ENCODE peak calls at places on chromosomes 5 and 9, in seven cellular contexts. X, T, E, P, G, H and I are unnamed samples.

GRCh38 chr9:83130541-83130940 is 67.6 kb upstream of the RASEF start:
- DNase-seq in X (no peak), T (no peak), E (no peak), P (no peak), G (no peak), H (no peak), I (no peak)

GRCh38 chr5:54844905-54845566 is 140.4 kb downstream of the ESM1 start:
- DNase-seq in X (no peak), T (no peak), E (no peak), P (peak), G (no peak), H (no peak), I (peak)

GRCh38 chr5:73338201-73339126 is 110.1 kb downstream of the FOXD1 start:
- DNase-seq in X (no peak), T (peak), E (no peak), P (peak), G (peak), H (no peak), I (peak)

GRCh38 chr5:60101561-60101960 is 208.0 kb upstream of the PDE4D start:
- DNase-seq in X (no peak), T (no peak), E (no peak), P (no peak), G (no peak), H (no peak), I (peak)

GRCh38 chr5:109688647-109688998 is 1.1 kb upstream of the MAN2A1 start:
- DNase-seq in X (peak), T (no peak), E (no peak), P (peak), G (peak), H (no peak), I (peak)

GRCh38 chr5:171313481-171314206 is 4.6 kb downstream of the TLX3 start:
- DNase-seq in X (peak), T (no peak), E (no peak), P (no peak), G (no peak), H (no peak), I (no peak)

GRCh38 chr5:79025054-79025465 is 40.0 kb upstream of the ARSB start:
- DNase-seq in X (peak), T (no peak), E (peak), P (peak), G (peak), H (no peak), I (peak)

GRCh38 chr5:54580997-54581741 is 63.6 kb downstream of the SNX18 start:
- DNase-seq in X (no peak), T (no peak), E (no peak), P (no peak), G (no peak), H (no peak), I (no peak)

GRCh38 chr5:89844548-89844947 is 565.0 kb downstream of the CETN3 start:
- DNase-seq in X (no peak), T (no peak), E (no peak), P (no peak), G (no peak), H (no peak), I (no peak)

GRCh38 chr5:135085936-135086235 is 51.9 kb upstream of the PITX1 start:
- DNase-seq in X (no peak), T (no peak), E (no peak), P (no peak), G (no peak), H (no peak), I (no peak)

GRCh38 chr9:133285252-133285775 is 10.3 kb upstream of the ABO start:
- DNase-seq in X (no peak), T (no peak), E (no peak), P (no peak), G (no peak), H (no peak), I (no peak)

GRCh38 chr9:76894198-76894597 is 11.7 kb downstream of the PRUNE2 start:
- DNase-seq in X (no peak), T (no peak), E (no peak), P (no peak), G (no peak), H (no peak), I (peak)

GRCh38 chr5:150562832-150563231 is 54.9 kb downstream of the NDST1 start:
- DNase-seq in X (no peak), T (no peak), E (no peak), P (peak), G (peak), H (no peak), I (peak)

GRCh38 chr5:149406203-149406978 is 27.3 kb upstream of the IL17B start:
- DNase-seq in X (peak), T (peak), E (no peak), P (no peak), G (no peak), H (no peak), I (no peak)

GRCh38 chr5:168786142-168786541 is 207.0 kb upstream of the PANK3 start:
- DNase-seq in X (no peak), T (no peak), E (peak), P (no peak), G (no peak), H (no peak), I (no peak)

GRCh38 chr9:36842560-36843530 is 191.2 kb downstream of the PAX5 start:
- DNase-seq in X (no peak), T (no peak), E (no peak), P (no peak), G (no peak), H (no peak), I (no peak)

GRCh38 chr5:139271201-139272027 is 22.1 kb upstream of the MATR3 start:
- DNase-seq in X (no peak), T (no peak), E (no peak), P (no peak), G (peak), H (no peak), I (no peak)

GRCh38 chr9:80157561-80157983 is 585.8 kb downstream of the TLE4 start:
- DNase-seq in X (no peak), T (no peak), E (no peak), P (no peak), G (peak), H (no peak), I (no peak)

GRCh38 chr9:118129541-118129940 is 425.3 kb downstream of the TLR4 start:
- DNase-seq in X (no peak), T (no peak), E (no peak), P (no peak), G (no peak), H (no peak), I (no peak)

GRCh38 chr5:3601929-3602712 is 6.5 kb downstream of the IRX1 start:
- DNase-seq in X (no peak), T (no peak), E (no peak), P (no peak), G (no peak), H (no peak), I (no peak)